ENCODE peak calls at places on chromosome 22, in four cellular contexts. M, J, B and P are unnamed samples.

GRCh38 chr22:35649636-35650250 is 1.5 kb downstream of the APOL6 start:
- DNase-seq in M (no peak), J (no peak), B (no peak), P (peak; percentile 15)

GRCh38 chr22:29985912-29986311 is 94.4 kb upstream of the HORMAD2 start:
- DNase-seq in M (no peak), J (no peak), B (no peak), P (no peak)

GRCh38 chr22:49749885-49750510 is 77.7 kb downstream of the BRD1 start:
- DNase-seq in M (no peak), J (no peak), B (no peak), P (no peak)

GRCh38 chr22:29872989-29873388 is 10.0 kb upstream of the MTMR3 start:
- DNase-seq in M (no peak), J (no peak), B (no peak), P (no peak)

GRCh38 chr22:20980523-20980922 is 1.6 kb upstream of the LZTR1 start:
- DNase-seq in M (no peak), J (no peak), B (no peak), P (no peak)

GRCh38 chr22:40808018-40808841 is 10.9 kb downstream of the SLC25A17 start:
- DNase-seq in M (no peak), J (no peak), B (peak; percentile 16), P (no peak)

GRCh38 chr22:27820896-27821866 is 19.6 kb upstream of the MN1 start:
- DNase-seq in M (peak; percentile 25), J (no peak), B (no peak), P (no peak)

GRCh38 chr22:39435616-39436015 is 21.2 kb upstream of the MGAT3 start:
- DNase-seq in M (no peak), J (no peak), B (no peak), P (no peak)

GRCh38 chr22:46906326-46907045 is 144.0 kb downstream of the TBC1D22A start:
- DNase-seq in M (no peak), J (no peak), B (no peak), P (no peak)
- H4K5ac ChIP-seq in M (no peak overlapping the region), J (no peak overlapping the region), B (no peak overlapping the region), P (no peak overlapping the region)

DNA sequence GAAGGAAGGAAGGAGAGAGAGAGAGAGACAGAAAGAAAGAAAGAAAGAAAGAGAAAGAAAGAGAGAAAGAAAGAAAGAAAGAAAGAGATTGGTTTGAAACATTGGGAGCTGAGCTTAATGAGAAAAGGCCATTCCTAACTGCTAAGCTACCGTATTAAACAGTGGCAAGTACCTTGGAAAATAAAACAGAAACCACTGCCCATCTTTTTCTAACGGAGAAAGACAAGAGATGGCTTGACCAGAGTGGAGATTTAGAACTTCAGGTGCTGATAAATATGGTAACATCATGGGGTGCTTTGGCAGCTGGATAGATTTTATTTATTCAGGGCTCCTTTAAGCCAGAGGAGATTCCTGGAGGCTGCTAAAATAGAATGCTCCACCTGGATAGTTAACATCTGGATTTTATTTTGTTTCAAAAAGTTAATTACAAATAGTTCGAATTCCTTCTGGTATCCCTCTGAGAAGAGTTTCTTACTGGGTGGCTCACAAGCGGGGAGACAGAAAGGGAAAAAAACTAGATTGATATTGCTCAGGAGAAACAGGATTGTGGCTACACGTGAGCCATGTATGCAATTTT is 12.9 kb downstream of the TIMP3 start:
- DNase-seq in M (no peak), J (no peak), B (no peak), P (no peak)
- H4K5ac ChIP-seq in M (no peak overlapping the region), J (no peak overlapping the region), B (no peak overlapping the region), P (no peak overlapping the region)

GRCh38 chr22:16937811-16938210 is 70.2 kb downstream of the GAB4 start:
- DNase-seq in M (no peak), J (no peak), B (no peak), P (no peak)
- H4K5ac ChIP-seq in M (no peak overlapping the region), J (no peak overlapping the region), B (no peak overlapping the region), P (no peak overlapping the region)

DNA sequence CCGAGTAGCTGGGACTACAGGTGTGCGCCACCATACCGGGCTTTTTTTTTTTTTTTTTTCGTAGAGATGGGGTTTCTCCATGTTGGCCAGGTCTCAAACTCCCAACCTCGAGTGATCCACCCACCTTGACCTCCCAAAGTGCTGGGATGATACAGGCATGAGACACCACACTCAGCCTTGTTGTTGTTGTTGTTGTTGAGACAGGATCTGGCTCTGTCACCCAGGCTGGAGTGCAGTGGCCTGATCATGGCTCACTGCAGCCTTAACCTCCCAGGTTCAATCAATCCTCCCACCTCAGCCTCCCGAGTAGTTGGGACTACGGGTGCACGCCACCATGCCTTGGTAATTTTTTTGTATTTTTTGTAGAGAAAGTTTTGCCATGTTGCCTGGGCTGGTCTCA is 23.4 kb upstream of the CLDN5 start:
- DNase-seq in M (no peak), J (no peak), B (no peak), P (no peak)
- H4K5ac ChIP-seq in M (no peak overlapping the region), J (no peak overlapping the region), B (no peak overlapping the region), P (no peak overlapping the region)

DNA sequence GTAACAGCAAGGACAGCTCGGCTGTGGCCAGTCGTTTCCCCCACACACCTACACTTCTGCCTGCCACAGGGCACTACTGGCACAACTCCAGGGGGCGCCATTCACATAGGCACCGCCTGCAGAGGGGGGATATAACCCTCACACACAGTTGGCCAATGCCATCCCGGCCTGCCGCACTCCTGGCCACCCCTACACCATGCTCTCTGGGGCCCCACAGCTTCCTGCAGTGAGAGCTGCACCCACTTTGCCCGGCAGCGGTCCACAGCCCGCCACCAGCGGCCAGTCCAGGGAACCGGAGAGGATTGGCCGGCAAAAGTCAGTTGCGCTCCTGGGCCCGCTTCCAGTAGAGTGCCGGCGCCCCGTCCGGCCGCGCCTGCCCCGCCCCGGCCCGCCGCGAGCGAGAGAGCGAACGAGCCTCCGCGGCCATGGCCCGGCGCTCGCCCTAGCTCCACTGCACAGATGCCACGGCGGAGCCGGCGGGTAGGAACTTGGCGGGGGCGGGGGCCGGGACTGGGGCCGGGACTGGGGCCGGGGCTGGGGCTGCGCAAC is 25.6 kb upstream of the SUSD2 start:
- DNase-seq in M (peak; percentile 52), J (no peak), B (peak; percentile 65), P (peak; percentile 55)
- H4K5ac ChIP-seq in M (no peak overlapping the region), J (no peak overlapping the region), B (peak overlapping the region; percentile 54), P (no peak overlapping the region)

GRCh38 chr22:36864454-36865215 is 3.8 kb downstream of the NCF4 start:
- DNase-seq in M (no peak), J (no peak), B (no peak), P (no peak)
- H4K5ac ChIP-seq in M (no peak overlapping the region), J (no peak overlapping the region), B (no peak overlapping the region), P (no peak overlapping the region)

DNA sequence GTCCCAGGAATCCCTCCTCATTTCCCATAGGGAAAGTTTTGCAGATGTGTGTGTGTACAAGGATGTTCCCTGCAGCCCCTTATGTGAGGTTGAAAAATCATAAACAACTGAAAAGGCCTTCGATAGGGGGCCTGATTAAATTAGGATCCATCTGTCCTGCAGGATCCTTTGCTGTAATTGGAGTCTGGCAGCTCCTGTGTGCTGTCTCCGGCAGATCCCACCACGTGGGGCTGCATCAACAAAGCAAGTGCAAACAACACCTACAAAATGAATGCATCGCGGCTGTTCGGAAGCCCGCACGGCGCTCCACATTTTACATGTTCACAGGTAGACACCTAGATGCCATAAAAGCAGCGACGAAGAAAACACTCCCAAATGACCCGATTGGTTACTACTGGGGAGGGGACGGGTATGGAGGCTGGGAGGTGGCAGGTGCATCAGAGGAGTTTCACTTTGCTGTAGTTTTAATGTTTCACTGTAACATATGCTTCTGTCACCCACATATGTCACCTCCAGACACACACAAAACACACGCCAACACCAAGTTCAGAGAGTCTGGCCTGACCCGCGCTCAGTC is 52.2 kb downstream of the NFAM1 start:
- DNase-seq in M (no peak), J (no peak), B (no peak), P (no peak)
- H4K5ac ChIP-seq in M (no peak overlapping the region), J (no peak overlapping the region), B (no peak overlapping the region), P (no peak overlapping the region)